ENCODE peak calls at places on chromosomes 6 and 20, in seven cellular contexts. O is CD4-positive, alpha-beta T cell; J is neural progenitor cell; U is upper lobe of right lung; Y is lower lobe of right lung; V is thoracic aorta; P is H1. M is an unnamed sample.

GRCh38 chr6:146997062-146997461 is 207.2 kb upstream of the STXBP5 start:
- DNase-seq in J (no peak), P (no peak), O (no peak), V (no peak), Y (no peak), U (no peak), M (no peak)

GRCh38 chr20:37976862-37977261 is 56.4 kb downstream of the TTI1 start:
- DNase-seq in V (no peak), O (no peak), P (no peak), Y (no peak), U (no peak), J (peak; percentile 11), M (no peak)

GRCh38 chr6:137810554-137811120 is 56.4 kb upstream of the TNFAIP3 start:
- DNase-seq in U (no peak), V (no peak), O (no peak), Y (no peak), P (no peak), J (no peak), M (no peak)

GRCh38 chr20:36821964-36822437 is 48.4 kb upstream of the DSN1 start:
- DNase-seq in O (no peak), P (no peak), Y (no peak), U (no peak), J (peak; percentile 19), V (no peak), M (no peak)

GRCh38 chr6:42375007-42375635 is 76.6 kb downstream of the TRERF1 start:
- DNase-seq in U (no peak), Y (no peak), P (no peak), O (no peak), J (no peak), V (no peak), M (no peak)

GRCh38 chr6:84549912-84550311 is 214.5 kb downstream of the TBX18 start:
- DNase-seq in O (no peak), P (no peak), V (no peak), J (peak; percentile 18), Y (no peak), U (no peak), M (no peak)

GRCh38 chr6:109197061-109197460 is 101.8 kb downstream of the CEP57L1 start:
- DNase-seq in O (no peak), U (no peak), Y (no peak), J (no peak), V (no peak), P (no peak), M (no peak)

GRCh38 chr6:11196511-11197174 is 35.8 kb downstream of the NEDD9 start:
- DNase-seq in O (no peak), P (no peak), V (no peak), Y (no peak), J (peak; percentile 31), U (no peak), M (no peak)

GRCh38 chr6:108581237-108581931 is 20.7 kb downstream of the FOXO3 start:
- DNase-seq in P (no peak), O (no peak), J (no peak), V (no peak), U (no peak), Y (no peak), M (no peak)

GRCh38 chr20:35091808-35092523 is 641 bp downstream of the TRPC4AP start:
- DNase-seq in O (no peak), P (no peak), V (no peak), J (peak; percentile 16), Y (no peak), U (no peak), M (no peak)

GRCh38 chr20:8153281-8153908 is 21.3 kb downstream of the PLCB1 start:
- DNase-seq in J (no peak), V (no peak), Y (no peak), U (no peak), O (no peak), P (no peak), M (no peak)

GRCh38 chr6:128882991-128883571 is at the start of gene LAMA2:
- DNase-seq in O (no peak), P (peak; percentile 75), J (peak; percentile 84), Y (peak; percentile 57), U (peak; percentile 78), V (peak; percentile 14), M (no peak)

GRCh38 chr6:44701637-44702101 is 314.2 kb downstream of the CDC5L start:
- DNase-seq in V (no peak), P (peak; percentile 19), U (no peak), J (peak; percentile 76), Y (no peak), O (no peak), M (no peak)

GRCh38 chr6:161434331-161434730 is 160.5 kb upstream of the AGPAT4 start:
- DNase-seq in U (no peak), V (no peak), P (no peak), Y (no peak), J (no peak), O (no peak), M (no peak)

GRCh38 chr20:64198347-64198746 is 34.1 kb downstream of the MYT1 start:
- DNase-seq in O (no peak), Y (no peak), J (no peak), V (no peak), P (no peak), U (no peak), M (no peak)

GRCh38 chr6:89035252-89036106 is 45.1 kb upstream of the PNRC1 start:
- DNase-seq in U (peak; percentile 78), Y (peak; percentile 70), V (peak; percentile 84), O (no peak), P (no peak), J (no peak), M (no peak)

GRCh38 chr20:22810626-22811559 is 224.2 kb upstream of the SSTR4 start:
- DNase-seq in J (peak; percentile 64), O (no peak), V (no peak), U (no peak), P (no peak), Y (no peak), M (no peak)

GRCh38 chr6:157845493-157846259 is 22.6 kb downstream of the SNX9 start:
- DNase-seq in U (no peak), J (no peak), P (no peak), O (no peak), V (no peak), Y (no peak), M (no peak)

GRCh38 chr6:3910264-3910663 is 61.1 kb downstream of the FAM50B start:
- DNase-seq in U (no peak), Y (no peak), P (no peak), O (no peak), V (no peak), J (no peak), M (no peak)

GRCh38 chr6:87105823-87106222 is 10.9 kb upstream of the CGA start:
- DNase-seq in U (no peak), V (no peak), P (no peak), O (no peak), Y (no peak), J (no peak), M (no peak)

GRCh38 chr20:50272413-50273120 is 81.9 kb downstream of the CEBPB start:
- DNase-seq in V (no peak), U (no peak), P (no peak), J (no peak), Y (no peak), O (no peak), M (no peak)

GRCh38 chr6:64330694-64331309 is 695.2 kb downstream of the PHF3 start:
- DNase-seq in V (no peak), P (peak; percentile 21), Y (peak; percentile 67), J (peak; percentile 81), U (peak; percentile 80), O (no peak), M (no peak)

GRCh38 chr20:32557284-32557683 is 27.8 kb downstream of the NOL4L start:
- DNase-seq in O (no peak), U (no peak), P (no peak), J (peak; percentile 2), V (no peak), Y (no peak), M (no peak)

GRCh38 chr6:139452176-139452876 is 77.9 kb upstream of the CITED2 start:
- DNase-seq in Y (no peak), P (no peak), O (no peak), J (no peak), V (no peak), U (no peak), M (no peak)

GRCh38 chr6:65787787-65788186 is 80.8 kb upstream of the EYS start:
- DNase-seq in V (no peak), J (no peak), O (no peak), U (no peak), Y (no peak), P (no peak), M (no peak)

DNA sequence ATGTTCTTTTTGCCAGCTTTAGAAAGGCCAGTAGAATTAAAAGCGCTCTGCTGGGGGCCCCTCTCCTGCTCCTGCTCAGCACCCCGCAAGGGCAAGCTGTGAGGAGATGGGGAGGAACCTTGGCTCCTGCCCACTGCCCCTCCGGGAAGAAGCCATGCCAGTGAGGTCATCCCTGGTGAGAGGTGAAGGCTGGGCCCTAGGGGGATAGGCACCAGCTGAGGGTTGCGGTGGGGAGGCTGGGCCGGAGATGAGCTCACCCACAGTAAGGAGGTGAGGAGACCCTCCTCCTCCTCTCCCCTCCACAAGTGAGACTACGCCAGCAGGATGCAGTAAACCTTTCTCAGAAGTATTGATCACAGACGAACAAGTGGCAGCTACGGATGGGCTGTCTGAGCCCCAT is 32.1 kb downstream of the LRFN2 start:
- DNase-seq in V (no peak), O (no peak), Y (no peak), J (no peak), U (no peak), P (no peak), M (no peak)
- H3K9me3 ChIP-seq in V (no peaks in the 10 kb centered on the region), O (no peaks in the 10 kb centered on the region), Y (no peaks in the 10 kb centered on the region), J (no peaks in the 10 kb centered on the region), U (no peaks in the 10 kb centered on the region), P (no peaks in the 10 kb centered on the region), M (no peaks in the 10 kb centered on the region)

DNA sequence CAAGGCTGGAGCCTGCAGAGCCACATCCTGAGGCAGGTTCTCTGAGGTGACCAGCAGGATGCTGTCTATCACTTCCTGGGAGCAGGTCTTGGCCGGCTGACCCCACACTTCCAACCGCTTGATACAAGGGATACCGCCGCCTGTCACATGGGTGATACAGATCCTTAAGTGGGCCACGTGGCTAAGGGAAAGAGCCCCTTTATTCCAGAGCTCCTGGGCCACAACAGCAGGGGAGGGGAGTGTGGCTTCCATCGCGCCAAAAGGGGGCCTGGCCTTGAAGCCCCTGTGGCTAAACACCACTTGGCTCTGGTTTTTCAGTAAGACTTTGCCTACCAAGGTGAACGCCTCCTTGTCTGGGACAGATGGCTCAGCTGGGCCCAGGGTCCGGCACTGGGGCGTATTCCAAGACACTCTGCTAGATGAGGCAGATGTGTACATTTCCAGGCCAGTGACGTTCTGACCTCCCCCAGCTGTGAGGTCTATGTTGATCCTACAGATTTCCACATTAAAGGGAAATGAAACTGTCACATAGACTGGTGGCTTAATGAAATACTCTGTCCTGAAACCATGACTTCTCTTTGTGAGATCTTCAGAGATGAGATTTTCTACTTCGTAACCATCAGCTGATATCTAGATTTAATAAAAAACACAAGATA is 37.6 kb upstream of the AVP start:
- DNase-seq in J (no peak), V (no peak), Y (no peak), P (no peak), O (no peak), U (no peak), M (no peak)
- H3K9me3 ChIP-seq in J (no peaks in the 10 kb centered on the region), V (no peaks in the 10 kb centered on the region), Y (no peaks in the 10 kb centered on the region), P (peaks cover 37% of the 10 kb centered on the region), O (no peaks in the 10 kb centered on the region), U (no peaks in the 10 kb centered on the region), M (no peaks in the 10 kb centered on the region)

GRCh38 chr6:61200444-61200843 is 1085.6 kb downstream of the KHDRBS2 start:
- DNase-seq in O (no peak), V (no peak), P (no peak), J (no peak), U (no peak), Y (no peak), M (no peak)
- H3K9me3 ChIP-seq in O (peaks cover 12% of the 10 kb centered on the region), V (no peaks in the 10 kb centered on the region), P (peaks cover 10% of the 10 kb centered on the region), J (no peaks in the 10 kb centered on the region), U (peaks cover 7% of the 10 kb centered on the region), Y (peaks cover 6% of the 10 kb centered on the region), M (no peaks in the 10 kb centered on the region)

GRCh38 chr6:155943635-155944034 is 488.0 kb upstream of the NOX3 start:
- DNase-seq in V (no peak), P (no peak), U (no peak), Y (no peak), J (no peak), O (no peak), M (no peak)
- H3K9me3 ChIP-seq in V (peaks cover 8% of the 10 kb centered on the region), P (no peaks in the 10 kb centered on the region), U (peaks cover 9% of the 10 kb centered on the region), Y (peaks cover 7% of the 10 kb centered on the region), J (no peaks in the 10 kb centered on the region), O (peaks cover 9% of the 10 kb centered on the region), M (peaks cover 3% of the 10 kb centered on the region)